ENCODE peak calls at places on chromosomes 12 and 14, in four cellular contexts. One of them, this sample, is unnamed.

GRCh38 chr14:77199590-77199989 is 18.0 kb downstream of the TMEM63C start:
- DNase-seq in H9: no peak
- DNase-seq in H1: no peak
- DNase-seq in IMR-90: no peak
- DNase-seq in this sample: no peak

GRCh38 chr12:45121224-45121623 is 70.3 kb upstream of the DBX2 start:
- DNase-seq in H9: no peak
- DNase-seq in H1: no peak
- DNase-seq in IMR-90: no peak
- DNase-seq in this sample: no peak

GRCh38 chr14:94969766-94970165 is 187.6 kb downstream of the DICER1 start:
- DNase-seq in H9: no peak
- DNase-seq in IMR-90: no peak
- DNase-seq in H1: no peak
- DNase-seq in this sample: no peak

GRCh38 chr12:131261906-131262305 is 308.2 kb downstream of the ADGRD1 start:
- DNase-seq in H9: no peak
- DNase-seq in H1: no peak
- DNase-seq in IMR-90: no peak
- DNase-seq in this sample: no peak

GRCh38 chr12:130427381-130427887 is 89.7 kb downstream of the PIWIL1 start:
- DNase-seq in H9: peak; percentile 25
- DNase-seq in H1: peak; percentile 33
- DNase-seq in IMR-90: no peak
- DNase-seq in this sample: no peak

GRCh38 chr12:65695077-65695865 is 129.0 kb upstream of the HMGA2 start:
- DNase-seq in H1: no peak
- DNase-seq in IMR-90: peak; percentile 99
- DNase-seq in H9: no peak
- DNase-seq in this sample: peak; percentile 22

GRCh38 chr12:124053855-124054254 is 80.8 kb downstream of the ZNF664 start:
- DNase-seq in H9: peak; percentile 82
- DNase-seq in H1: peak; percentile 61
- DNase-seq in IMR-90: peak; percentile 48
- DNase-seq in this sample: peak; percentile 87

GRCh38 chr12:15842106-15842505 is 40.1 kb upstream of the STRAP start:
- DNase-seq in H9: no peak
- DNase-seq in IMR-90: peak; percentile 98
- DNase-seq in H1: no peak
- DNase-seq in this sample: no peak

GRCh38 chr14:28754209-28754985 is 12.2 kb upstream of the FOXG1 start:
- DNase-seq in H1: no peak
- DNase-seq in IMR-90: peak; percentile 48
- DNase-seq in H9: peak; percentile 35
- DNase-seq in this sample: peak; percentile 65

GRCh38 chr12:67593041-67593870 is 55.3 kb upstream of the DYRK2 start:
- DNase-seq in H1: no peak
- DNase-seq in H9: no peak
- DNase-seq in IMR-90: peak; percentile 8
- DNase-seq in this sample: peak; percentile 50
- H2BK120ac ChIP-seq in H1: no peak overlapping the region
- H2BK120ac ChIP-seq in H9: no peak overlapping the region
- H2BK120ac ChIP-seq in IMR-90: no peak overlapping the region
- H2BK120ac ChIP-seq in this sample: no peak overlapping the region

GRCh38 chr14:61456720-61457119 is 135.3 kb downstream of the PRKCH start:
- DNase-seq in H1: peak; percentile 85
- DNase-seq in H9: peak; percentile 60
- DNase-seq in IMR-90: peak; percentile 73
- DNase-seq in this sample: peak; percentile 53

GRCh38 chr14:61460853-61461611 is 139.7 kb downstream of the PRKCH start:
- DNase-seq in H9: no peak
- DNase-seq in H1: peak; percentile 42
- DNase-seq in IMR-90: peak; percentile 26
- DNase-seq in this sample: peak; percentile 48

GRCh38 chr14:61460063-61460462 is 138.7 kb downstream of the PRKCH start:
- DNase-seq in IMR-90: no peak
- DNase-seq in H9: no peak
- DNase-seq in H1: no peak
- DNase-seq in this sample: no peak

GRCh38 chr14:61458766-61459165 is 137.4 kb downstream of the PRKCH start:
- DNase-seq in H1: peak; percentile 35
- DNase-seq in H9: no peak
- DNase-seq in IMR-90: no peak
- DNase-seq in this sample: no peak

GRCh38 chr14:61459229-61459628 is 137.8 kb downstream of the PRKCH start:
- DNase-seq in IMR-90: no peak
- DNase-seq in H1: no peak
- DNase-seq in H9: no peak
- DNase-seq in this sample: no peak
- H3K56ac ChIP-seq in IMR-90: no peak overlapping the region
- H3K56ac ChIP-seq in H1: no peak overlapping the region
- H3K56ac ChIP-seq in H9: no peak overlapping the region
- H3K56ac ChIP-seq in this sample: no peak overlapping the region

DNA sequence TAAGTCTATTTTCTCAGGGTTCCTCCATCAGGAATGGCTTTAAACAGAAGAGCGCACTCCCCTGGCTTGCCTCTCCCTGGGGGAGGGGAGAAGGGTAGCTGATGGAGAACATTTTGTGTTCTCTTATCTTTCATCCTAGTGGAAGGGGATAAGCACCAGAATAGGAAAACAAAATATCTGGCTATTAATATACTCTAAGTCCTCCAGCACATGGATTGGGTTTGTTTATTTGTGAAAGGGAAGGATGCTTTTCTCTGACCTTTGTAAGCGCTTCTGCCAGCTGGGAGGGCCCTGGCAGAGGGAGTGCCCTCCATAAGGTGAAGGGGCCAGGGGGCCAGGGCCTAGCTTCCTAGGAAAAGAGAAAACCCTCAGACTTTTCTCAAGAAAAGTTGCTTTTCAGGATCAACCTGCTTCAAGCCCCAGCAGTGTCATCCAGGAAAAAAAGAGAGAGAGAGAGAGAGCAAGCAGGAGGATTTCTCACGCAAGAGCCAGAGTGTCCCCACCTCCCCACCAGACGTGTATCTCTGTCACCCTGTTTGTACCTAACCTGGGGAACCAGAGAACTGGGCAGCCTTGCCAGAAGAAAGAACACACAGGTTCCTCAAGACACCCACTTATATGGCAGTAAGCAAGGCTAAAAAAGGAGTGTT is 34.2 kb upstream of the ATP2A2 start:
- DNase-seq in H1: no peak
- DNase-seq in IMR-90: no peak
- DNase-seq in H9: no peak
- DNase-seq in this sample: no peak
- H2BK120ac ChIP-seq in H1: no peak overlapping the region
- H2BK120ac ChIP-seq in IMR-90: peak overlapping the region; percentile 61
- H2BK120ac ChIP-seq in H9: no peak overlapping the region
- H2BK120ac ChIP-seq in this sample: no peak overlapping the region

GRCh38 chr14:104742586-104743455 is 10.1 kb upstream of the SIVA1 start:
- DNase-seq in IMR-90: no peak
- DNase-seq in H9: no peak
- DNase-seq in H1: no peak
- DNase-seq in this sample: no peak
- H3K56ac ChIP-seq in IMR-90: no peak overlapping the region
- H3K56ac ChIP-seq in H9: no peak overlapping the region
- H3K56ac ChIP-seq in H1: no peak overlapping the region
- H3K56ac ChIP-seq in this sample: no peak overlapping the region

GRCh38 chr14:38868415-38869290 is 234.4 kb downstream of the SEC23A start:
- DNase-seq in H1: no peak
- DNase-seq in IMR-90: no peak
- DNase-seq in H9: no peak
- DNase-seq in this sample: no peak
- H2BK120ac ChIP-seq in H1: no peak overlapping the region
- H2BK120ac ChIP-seq in IMR-90: no peak overlapping the region
- H2BK120ac ChIP-seq in H9: no peak overlapping the region
- H2BK120ac ChIP-seq in this sample: no peak overlapping the region

GRCh38 chr12:1252758-1253157 is 261.7 kb downstream of the ERC1 start:
- DNase-seq in H9: no peak
- DNase-seq in H1: no peak
- DNase-seq in IMR-90: no peak
- DNase-seq in this sample: no peak

GRCh38 chr12:1262008-1262407 is 271.0 kb downstream of the ERC1 start:
- DNase-seq in H1: no peak
- DNase-seq in H9: no peak
- DNase-seq in IMR-90: no peak
- DNase-seq in this sample: no peak

GRCh38 chr12:1256285-1256684 is 265.3 kb downstream of the ERC1 start:
- DNase-seq in IMR-90: no peak
- DNase-seq in H9: no peak
- DNase-seq in H1: no peak
- DNase-seq in this sample: no peak

DNA sequence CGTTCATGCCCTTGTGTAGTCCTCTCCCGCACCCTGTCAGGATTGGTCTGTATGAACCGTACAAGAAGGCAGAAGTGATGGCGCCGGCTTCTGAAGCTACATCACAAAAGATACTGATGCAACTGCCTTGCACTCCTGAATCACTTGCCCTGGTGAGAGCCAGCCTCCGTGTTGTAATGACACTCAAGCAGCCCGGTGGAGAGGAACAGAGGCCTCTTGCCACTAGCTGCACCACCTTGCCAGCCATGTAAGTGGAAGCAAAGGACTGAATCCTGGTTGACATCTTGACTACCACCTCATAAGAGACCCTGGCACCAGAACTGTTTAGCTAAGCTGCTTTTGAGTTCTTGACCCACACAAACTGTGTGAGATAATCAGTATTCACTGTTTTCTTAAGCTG is 266.0 kb downstream of the ERC1 start:
- DNase-seq in IMR-90: no peak
- DNase-seq in H1: no peak
- DNase-seq in H9: no peak
- DNase-seq in this sample: no peak
- H3K56ac ChIP-seq in IMR-90: no peak overlapping the region
- H3K56ac ChIP-seq in H1: no peak overlapping the region
- H3K56ac ChIP-seq in H9: no peak overlapping the region
- H3K56ac ChIP-seq in this sample: no peak overlapping the region

GRCh38 chr12:108856170-108856427 is 1.3 kb downstream of the SSH1 start:
- DNase-seq in IMR-90: no peak
- DNase-seq in H9: no peak
- DNase-seq in H1: no peak
- DNase-seq in this sample: no peak

GRCh38 chr12:108856428-108857157 is 790 bp downstream of the SSH1 start:
- DNase-seq in IMR-90: peak; percentile 87
- DNase-seq in H9: peak; percentile 58
- DNase-seq in H1: peak; percentile 67
- DNase-seq in this sample: peak; percentile 58

GRCh38 chr12:108858399-108859074 is 1.2 kb upstream of the SSH1 start:
- DNase-seq in H1: no peak
- DNase-seq in IMR-90: no peak
- DNase-seq in H9: no peak
- DNase-seq in this sample: peak; percentile 57

GRCh38 chr12:108855284-108856169 is 1.9 kb downstream of the SSH1 start:
- DNase-seq in IMR-90: peak; percentile 52
- DNase-seq in H9: no peak
- DNase-seq in H1: no peak
- DNase-seq in this sample: peak; percentile 59

GRCh38 chr12:108857158-108857407 is 300 bp downstream of the SSH1 start:
- DNase-seq in H9: no peak
- DNase-seq in IMR-90: no peak
- DNase-seq in H1: no peak
- DNase-seq in this sample: no peak
- H2BK120ac ChIP-seq in H9: no peak overlapping the region
- H2BK120ac ChIP-seq in IMR-90: peak overlapping the region; percentile 92
- H2BK120ac ChIP-seq in H1: no peak overlapping the region
- H2BK120ac ChIP-seq in this sample: peak overlapping the region; percentile 29

DNA sequence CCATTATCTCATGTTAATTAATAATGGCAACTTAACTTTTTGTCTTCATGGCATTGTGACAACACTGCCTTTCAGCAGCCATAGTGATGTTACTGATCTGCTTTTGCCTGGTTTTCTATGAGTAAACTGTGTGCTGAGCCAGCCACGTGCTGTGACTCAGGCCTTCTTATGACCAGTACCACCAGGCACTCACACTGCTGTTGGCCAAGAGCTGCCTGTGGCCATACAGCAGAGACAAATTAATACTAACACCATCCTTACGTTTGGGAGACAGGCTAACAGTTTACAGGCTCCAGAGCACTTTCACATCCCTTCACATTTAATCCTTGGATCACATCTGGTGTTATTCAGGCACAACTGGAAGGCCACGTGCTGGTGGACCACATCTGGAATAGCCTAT is 377.8 kb downstream of the CCDC91 start:
- DNase-seq in H9: no peak
- DNase-seq in IMR-90: peak; percentile 95
- DNase-seq in H1: no peak
- DNase-seq in this sample: no peak
- H3K56ac ChIP-seq in H9: no peak overlapping the region
- H3K56ac ChIP-seq in IMR-90: peak overlapping the region; percentile 7
- H3K56ac ChIP-seq in H1: no peak overlapping the region
- H3K56ac ChIP-seq in this sample: no peak overlapping the region

GRCh38 chr12:32118806-32119205 is 12.2 kb downstream of the BICD1 start:
- DNase-seq in IMR-90: no peak
- DNase-seq in H1: no peak
- DNase-seq in H9: peak; percentile 20
- DNase-seq in this sample: no peak
- H2BK120ac ChIP-seq in IMR-90: peak overlapping the region; percentile 20
- H2BK120ac ChIP-seq in H1: no peak overlapping the region
- H2BK120ac ChIP-seq in H9: no peak overlapping the region
- H2BK120ac ChIP-seq in this sample: no peak overlapping the region

DNA sequence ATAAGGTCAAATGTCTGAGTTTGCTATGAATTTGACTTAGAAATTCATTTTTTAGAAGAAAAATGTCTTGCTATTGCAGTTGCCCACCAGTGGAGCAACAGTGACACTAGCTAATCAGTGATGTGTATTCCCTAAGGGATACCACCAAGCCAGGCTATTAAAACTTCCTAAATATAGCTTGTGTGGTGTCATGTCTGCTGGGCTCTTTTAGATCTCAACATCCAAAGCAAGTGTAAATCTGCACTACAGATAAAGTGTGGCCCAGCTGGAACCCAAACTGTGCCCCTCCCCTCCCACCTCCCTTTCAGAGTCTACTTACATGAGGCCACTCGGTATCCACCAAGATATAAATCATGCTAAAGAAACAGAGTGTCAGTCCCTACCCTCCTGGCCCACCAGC is 53.9 kb downstream of the SLC35F4 start:
- DNase-seq in H9: no peak
- DNase-seq in IMR-90: no peak
- DNase-seq in H1: no peak
- DNase-seq in this sample: peak; percentile 44
- H3K56ac ChIP-seq in H9: no peak overlapping the region
- H3K56ac ChIP-seq in IMR-90: no peak overlapping the region
- H3K56ac ChIP-seq in H1: no peak overlapping the region
- H3K56ac ChIP-seq in this sample: no peak overlapping the region